ENCODE peak calls at places on chromosome X, in four cellular contexts. One of them, this sample, is unnamed.

GRCh38 chrX:14029039-14029424 is 660 bp downstream of the GEMIN8 start:
- DNase-seq in SJSA1: no peak
- DNase-seq in fibroblast of the aortic adventitia: peak; percentile 9
- DNase-seq in GM23338: no peak
- DNase-seq in this sample: peak; percentile 24

GRCh38 chrX:10630320-10630719 is 9.9 kb upstream of the MID1 start:
- DNase-seq in SJSA1: no peak
- DNase-seq in GM23338: no peak
- DNase-seq in fibroblast of the aortic adventitia: no peak
- DNase-seq in this sample: no peak

GRCh38 chrX:149825424-149825823 is 43.7 kb downstream of the MAGEA9 start:
- DNase-seq in fibroblast of the aortic adventitia: peak; percentile 9
- DNase-seq in SJSA1: peak; percentile 12
- DNase-seq in GM23338: peak; percentile 56
- DNase-seq in this sample: peak; percentile 43

GRCh38 chrX:47179221-47179927 is 14.3 kb upstream of the UBA1 start:
- DNase-seq in SJSA1: no peak
- DNase-seq in fibroblast of the aortic adventitia: peak; percentile 23
- DNase-seq in GM23338: no peak
- DNase-seq in this sample: no peak

GRCh38 chrX:23286731-23287130 is 47.9 kb upstream of the PTCHD1 start:
- DNase-seq in SJSA1: no peak
- DNase-seq in fibroblast of the aortic adventitia: no peak
- DNase-seq in GM23338: no peak
- DNase-seq in this sample: no peak

GRCh38 chrX:1465261-1466231 is 12.8 kb upstream of the ASMTL start:
- DNase-seq in fibroblast of the aortic adventitia: no peak
- DNase-seq in SJSA1: no peak
- DNase-seq in GM23338: no peak
- DNase-seq in this sample: no peak

GRCh38 chrX:106284431-106285025 is 116.4 kb downstream of the PWWP3B start:
- DNase-seq in SJSA1: no peak
- DNase-seq in GM23338: no peak
- DNase-seq in fibroblast of the aortic adventitia: no peak
- DNase-seq in this sample: no peak

GRCh38 chrX:124690495-124690894 is 344.1 kb downstream of the SH2D1A start:
- DNase-seq in SJSA1: no peak
- DNase-seq in GM23338: no peak
- DNase-seq in fibroblast of the aortic adventitia: no peak
- DNase-seq in this sample: no peak

GRCh38 chrX:13747836-13748235 is 13.3 kb downstream of the OFD1 start:
- DNase-seq in SJSA1: peak; percentile 14
- DNase-seq in GM23338: peak; percentile 54
- DNase-seq in fibroblast of the aortic adventitia: peak; percentile 87
- DNase-seq in this sample: peak; percentile 33

GRCh38 chrX:38571058-38571457 is 9.7 kb downstream of the TSPAN7 start:
- DNase-seq in fibroblast of the aortic adventitia: no peak
- DNase-seq in GM23338: no peak
- DNase-seq in SJSA1: no peak
- DNase-seq in this sample: no peak

GRCh38 chrX:30620125-30620524 is 33.1 kb upstream of the GK start:
- DNase-seq in SJSA1: no peak
- DNase-seq in fibroblast of the aortic adventitia: peak; percentile 75
- DNase-seq in GM23338: no peak
- DNase-seq in this sample: no peak

GRCh38 chrX:22758807-22759481 is 240.8 kb upstream of the DDX53 start:
- DNase-seq in SJSA1: no peak
- DNase-seq in GM23338: no peak
- DNase-seq in fibroblast of the aortic adventitia: no peak
- DNase-seq in this sample: no peak

GRCh38 chrX:24124227-24124799 is 25.2 kb upstream of the ZFX start:
- DNase-seq in fibroblast of the aortic adventitia: no peak
- DNase-seq in GM23338: no peak
- DNase-seq in SJSA1: no peak
- DNase-seq in this sample: no peak

GRCh38 chrX:19334945-19335626 is 8.6 kb upstream of the PDHA1 start:
- DNase-seq in fibroblast of the aortic adventitia: no peak
- DNase-seq in SJSA1: no peak
- DNase-seq in GM23338: peak; percentile 83
- DNase-seq in this sample: peak; percentile 62

GRCh38 chrX:128653524-128653923 is 601.3 kb upstream of the ACTRT1 start:
- DNase-seq in fibroblast of the aortic adventitia: no peak
- DNase-seq in SJSA1: no peak
- DNase-seq in GM23338: peak; percentile 21
- DNase-seq in this sample: peak; percentile 80

GRCh38 chrX:40780123-40780522 is 44.8 kb upstream of the MED14 start:
- DNase-seq in GM23338: no peak
- DNase-seq in fibroblast of the aortic adventitia: no peak
- DNase-seq in SJSA1: no peak
- DNase-seq in this sample: no peak

GRCh38 chrX:36957425-36958328 is 50.5 kb upstream of the FAM47C start:
- DNase-seq in fibroblast of the aortic adventitia: no peak
- DNase-seq in SJSA1: no peak
- DNase-seq in GM23338: peak; percentile 60
- DNase-seq in this sample: peak; percentile 85

GRCh38 chrX:48890934-48891401 is 6.6 kb downstream of the TIMM17B start:
- DNase-seq in GM23338: peak; percentile 57
- DNase-seq in SJSA1: peak; percentile 7
- DNase-seq in fibroblast of the aortic adventitia: no peak
- DNase-seq in this sample: peak; percentile 61

GRCh38 chrX:23764585-23764984 is 18.4 kb upstream of the SAT1 start:
- DNase-seq in GM23338: no peak
- DNase-seq in SJSA1: no peak
- DNase-seq in fibroblast of the aortic adventitia: no peak
- DNase-seq in this sample: no peak

GRCh38 chrX:140346711-140347110 is 158.2 kb downstream of the SOX3 start:
- DNase-seq in GM23338: no peak
- DNase-seq in SJSA1: peak; percentile 9
- DNase-seq in fibroblast of the aortic adventitia: no peak
- DNase-seq in this sample: no peak

GRCh38 chrX:1239681-1240142 is 27.3 kb upstream of the CRLF2 start:
- DNase-seq in GM23338: no peak
- DNase-seq in fibroblast of the aortic adventitia: no peak
- DNase-seq in SJSA1: no peak
- DNase-seq in this sample: no peak

GRCh38 chrX:106863697-106864096 is 39.4 kb downstream of the RIPPLY1 start:
- DNase-seq in SJSA1: no peak
- DNase-seq in GM23338: no peak
- DNase-seq in fibroblast of the aortic adventitia: no peak
- DNase-seq in this sample: no peak

GRCh38 chrX:71996826-71997225 is 86.2 kb downstream of the NHSL2 start:
- DNase-seq in GM23338: peak; percentile 67
- DNase-seq in SJSA1: no peak
- DNase-seq in fibroblast of the aortic adventitia: peak; percentile 79
- DNase-seq in this sample: peak; percentile 71

GRCh38 chrX:83906921-83907320 is 46.0 kb downstream of the CYLC1 start:
- DNase-seq in fibroblast of the aortic adventitia: no peak
- DNase-seq in GM23338: no peak
- DNase-seq in SJSA1: no peak
- DNase-seq in this sample: no peak

GRCh38 chrX:69065451-69065850 is 99.8 kb downstream of the PJA1 start:
- DNase-seq in GM23338: no peak
- DNase-seq in fibroblast of the aortic adventitia: peak; percentile 13
- DNase-seq in SJSA1: no peak
- DNase-seq in this sample: no peak

GRCh38 chrX:115952417-115953092 is 218.0 kb upstream of the AGTR2 start:
- DNase-seq in SJSA1: no peak
- DNase-seq in GM23338: peak; percentile 28
- DNase-seq in fibroblast of the aortic adventitia: no peak
- DNase-seq in this sample: peak; percentile 13

GRCh38 chrX:153871946-153872878 is 13.8 kb downstream of the L1CAM start:
- DNase-seq in SJSA1: no peak
- DNase-seq in GM23338: no peak
- DNase-seq in fibroblast of the aortic adventitia: no peak
- DNase-seq in this sample: no peak

GRCh38 chrX:150219374-150220185 is 143.5 kb upstream of the MAMLD1 start:
- DNase-seq in SJSA1: peak; percentile 1
- DNase-seq in fibroblast of the aortic adventitia: peak; percentile 31
- DNase-seq in GM23338: peak; percentile 30
- DNase-seq in this sample: peak; percentile 15

GRCh38 chrX:23079347-23079746 is 79.6 kb downstream of the DDX53 start:
- DNase-seq in GM23338: no peak
- DNase-seq in fibroblast of the aortic adventitia: no peak
- DNase-seq in SJSA1: no peak
- DNase-seq in this sample: no peak

DNA sequence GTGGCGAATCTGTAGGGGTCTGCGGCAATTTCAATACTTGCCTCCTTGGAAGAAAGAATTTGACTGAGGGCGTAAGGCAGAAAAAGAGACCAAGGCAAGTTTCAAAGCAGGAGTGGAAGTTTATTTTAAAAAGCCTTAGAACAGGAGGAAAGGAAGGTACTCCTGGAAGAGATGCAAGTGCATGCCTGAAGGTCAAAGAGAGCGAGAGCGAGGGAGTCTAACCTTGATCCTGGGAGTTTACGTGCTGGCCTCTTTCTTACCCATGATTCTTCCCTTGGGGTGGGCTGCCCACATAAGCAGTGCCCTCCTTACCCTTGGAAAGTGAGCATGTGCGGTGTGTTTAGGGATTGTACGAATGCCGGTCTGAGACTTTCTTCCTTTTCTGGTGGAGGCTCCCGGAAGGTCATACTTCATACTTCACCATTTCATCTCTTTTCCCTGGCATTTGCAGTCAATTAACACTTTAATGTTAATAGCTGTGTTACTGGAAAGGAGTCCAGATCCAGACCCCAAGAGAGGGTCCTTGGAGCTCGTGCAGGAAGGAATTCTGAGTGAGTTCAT is 40.0 kb downstream of the ARSD start:
- DNase-seq in fibroblast of the aortic adventitia: no peak
- DNase-seq in GM23338: no peak
- DNase-seq in SJSA1: no peak
- DNase-seq in this sample: no peak
- H3K4me3 ChIP-seq in fibroblast of the aortic adventitia: peak overlapping the region; percentile 56
- H3K4me3 ChIP-seq in GM23338: no peak overlapping the region
- H3K4me3 ChIP-seq in SJSA1: peak overlapping the region; percentile 32
- H3K4me3 ChIP-seq in this sample: no peak overlapping the region

DNA sequence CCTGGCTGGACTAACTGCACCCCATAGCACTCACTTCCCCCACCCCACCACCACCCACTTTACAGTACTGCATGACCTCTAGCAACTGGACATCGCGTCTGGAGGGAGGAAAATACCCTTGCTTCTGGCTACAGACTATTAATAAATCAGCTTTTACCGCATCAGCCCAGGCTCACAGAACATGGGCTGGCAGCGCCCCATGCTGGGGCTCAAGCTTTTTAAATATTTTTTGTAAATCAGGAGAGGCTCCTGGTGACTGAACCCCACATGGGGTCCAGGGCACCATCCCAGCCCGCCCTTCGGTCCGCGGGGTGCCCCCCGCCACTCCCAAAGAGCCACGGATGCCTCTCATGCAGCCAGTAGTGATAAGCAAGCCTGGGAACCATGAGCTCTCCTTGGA is 2.7 kb downstream of the HS6ST2 start:
- DNase-seq in SJSA1: no peak
- DNase-seq in GM23338: peak; percentile 2
- DNase-seq in fibroblast of the aortic adventitia: no peak
- DNase-seq in this sample: peak; percentile 17
- H3K4me3 ChIP-seq in SJSA1: no peak overlapping the region
- H3K4me3 ChIP-seq in GM23338: peak overlapping the region; percentile 63
- H3K4me3 ChIP-seq in fibroblast of the aortic adventitia: no peak overlapping the region
- H3K4me3 ChIP-seq in this sample: peak overlapping the region; percentile 63

GRCh38 chrX:104566921-104567501 is 1.0 kb downstream of the IL1RAPL2 start:
- DNase-seq in SJSA1: no peak
- DNase-seq in fibroblast of the aortic adventitia: no peak
- DNase-seq in GM23338: peak; percentile 35
- DNase-seq in this sample: peak; percentile 43
- H3K4me3 ChIP-seq in SJSA1: no peak overlapping the region
- H3K4me3 ChIP-seq in fibroblast of the aortic adventitia: no peak overlapping the region
- H3K4me3 ChIP-seq in GM23338: peak overlapping the region; percentile 60
- H3K4me3 ChIP-seq in this sample: peak overlapping the region; percentile 59

DNA sequence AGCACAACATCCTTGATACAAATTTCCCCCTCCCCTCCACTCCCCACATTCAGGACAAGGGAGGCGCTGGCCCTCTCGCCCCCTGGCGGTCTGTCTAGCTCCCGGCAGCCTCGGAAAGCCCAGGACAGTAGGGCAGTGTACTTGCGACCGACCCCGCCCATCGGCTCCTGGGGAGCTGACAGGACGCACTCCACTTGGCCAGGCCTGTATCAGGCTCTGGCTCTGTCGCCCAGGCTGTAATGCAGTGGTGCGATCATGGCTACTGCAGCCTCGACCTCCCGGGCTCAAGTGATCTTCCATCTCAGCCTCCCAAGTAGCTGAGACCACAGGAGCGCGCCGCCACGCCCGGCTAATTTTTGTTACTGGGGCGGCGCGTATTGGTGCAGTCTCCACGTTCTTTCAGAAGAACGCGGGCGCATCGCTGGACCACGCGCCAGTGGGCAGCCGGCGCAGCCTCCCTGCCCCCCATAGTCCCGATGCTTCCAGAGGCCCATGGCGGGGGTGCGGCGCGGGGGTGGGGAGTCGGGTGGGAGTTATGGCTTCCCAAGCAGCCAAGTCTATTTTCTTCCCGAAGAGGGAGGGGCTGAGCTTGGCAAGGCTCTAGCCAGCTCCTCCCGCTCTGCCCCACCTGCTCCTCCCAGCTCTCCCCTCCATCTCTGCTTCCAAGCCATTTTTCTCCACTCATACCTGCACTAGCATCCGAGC is 7.8 kb upstream of the AKAP14 start:
- DNase-seq in GM23338: peak; percentile 89
- DNase-seq in fibroblast of the aortic adventitia: no peak
- DNase-seq in SJSA1: peak; percentile 29
- DNase-seq in this sample: peak; percentile 83
- H3K4me3 ChIP-seq in GM23338: peak overlapping the region; percentile 69
- H3K4me3 ChIP-seq in fibroblast of the aortic adventitia: peak overlapping the region; percentile 35
- H3K4me3 ChIP-seq in SJSA1: peak overlapping the region; percentile 12
- H3K4me3 ChIP-seq in this sample: peak overlapping the region; percentile 52

GRCh38 chrX:75149654-75150053 is 6.4 kb downstream of the ABCB7 start:
- DNase-seq in GM23338: no peak
- DNase-seq in SJSA1: no peak
- DNase-seq in fibroblast of the aortic adventitia: no peak
- DNase-seq in this sample: no peak
- H3K4me3 ChIP-seq in GM23338: no peak overlapping the region
- H3K4me3 ChIP-seq in SJSA1: no peak overlapping the region
- H3K4me3 ChIP-seq in fibroblast of the aortic adventitia: no peak overlapping the region
- H3K4me3 ChIP-seq in this sample: no peak overlapping the region